ENCODE peak calls at places on chromosomes 12 and 14, in eight cellular contexts. X, B, C, O, Z, Q, M and D are unnamed samples.

GRCh38 chr14:22434901-22435565 is 154.0 kb downstream of the DAD1 start:
- DNase-seq in X (no peak), B (no peak), C (no peak), O (no peak), Z (no peak), Q (no peak), M (no peak), D (no peak)

GRCh38 chr14:25658988-25659387 is 609.0 kb upstream of the STXBP6 start:
- DNase-seq in X (no peak), B (no peak), C (no peak), O (no peak), Z (no peak), Q (no peak), M (no peak), D (no peak)

GRCh38 chr14:100150932-100151587 is 8.4 kb downstream of the DEGS2 start:
- DNase-seq in X (no peak), B (no peak), C (no peak), O (no peak), Z (no peak), Q (no peak), M (no peak), D (no peak)

GRCh38 chr12:125461831-125462230 is 396.6 kb downstream of the AACS start:
- DNase-seq in X (no peak), B (no peak), C (no peak), O (no peak), Z (no peak), Q (no peak), M (no peak), D (no peak)

GRCh38 chr12:47391566-47391965 is 311.8 kb upstream of the AMIGO2 start:
- DNase-seq in X (no peak), B (no peak), C (no peak), O (no peak), Z (no peak), Q (no peak), M (no peak), D (peak)

GRCh38 chr12:116784238-116784612 is 46.1 kb downstream of the RNFT2 start:
- DNase-seq in X (no peak), B (no peak), C (no peak), O (peak), Z (no peak), Q (no peak), M (no peak), D (no peak)

GRCh38 chr12:114918535-114919233 is 234.7 kb upstream of the TBX3 start:
- DNase-seq in X (no peak), B (no peak), C (peak), O (no peak), Z (no peak), Q (no peak), M (no peak), D (no peak)

GRCh38 chr14:97379091-97379531 is 581.9 kb downstream of the VRK1 start:
- DNase-seq in X (no peak), B (no peak), C (no peak), O (peak), Z (no peak), Q (no peak), M (no peak), D (peak)

GRCh38 chr14:33676135-33676566 is 274.7 kb downstream of the EGLN3 start:
- DNase-seq in X (peak), B (no peak), C (peak), O (peak), Z (peak), Q (peak), M (peak), D (no peak)

GRCh38 chr14:89207925-89208328 is 209.1 kb downstream of the FOXN3 start:
- DNase-seq in X (no peak), B (no peak), C (no peak), O (peak), Z (no peak), Q (no peak), M (no peak), D (no peak)

GRCh38 chr12:6647083-6647604 is at the start of gene ACRBP:
- DNase-seq in X (peak), B (no peak), C (peak), O (peak), Z (peak), Q (no peak), M (peak), D (no peak)

GRCh38 chr14:63938198-63939005 is 85.6 kb downstream of the SYNE2 start:
- DNase-seq in X (no peak), B (no peak), C (no peak), O (no peak), Z (no peak), Q (no peak), M (no peak), D (no peak)

GRCh38 chr14:64510825-64511679 is 6.5 kb downstream of the ZBTB1 start:
- DNase-seq in X (peak), B (peak), C (peak), O (peak), Z (peak), Q (no peak), M (peak), D (peak)

GRCh38 chr12:93756295-93756694 is 79.1 kb downstream of the CRADD start:
- DNase-seq in X (no peak), B (no peak), C (no peak), O (no peak), Z (no peak), Q (no peak), M (no peak), D (no peak)

GRCh38 chr12:25959069-25959961 is 833 bp downstream of the RASSF8 start:
- DNase-seq in X (peak), B (no peak), C (peak), O (peak), Z (peak), Q (peak), M (peak), D (no peak)

GRCh38 chr12:131833896-131834641 is 5.9 kb downstream of the MMP17 start:
- DNase-seq in X (no peak), B (no peak), C (peak), O (peak), Z (no peak), Q (no peak), M (peak), D (no peak)

GRCh38 chr12:91663331-91663998 is 480.8 kb upstream of the DCN start:
- DNase-seq in X (no peak), B (no peak), C (no peak), O (no peak), Z (no peak), Q (no peak), M (no peak), D (no peak)

GRCh38 chr14:32080001-32080510 is 3.0 kb downstream of the ARHGAP5 start:
- DNase-seq in X (no peak), B (no peak), C (no peak), O (no peak), Z (no peak), Q (no peak), M (no peak), D (no peak)

GRCh38 chr12:44930972-44931600 is 55.0 kb upstream of the NELL2 start:
- DNase-seq in X (no peak), B (no peak), C (peak), O (peak), Z (no peak), Q (peak), M (no peak), D (no peak)

GRCh38 chr12:538731-539539 is 79.2 kb downstream of the B4GALNT3 start:
- DNase-seq in X (peak), B (no peak), C (no peak), O (no peak), Z (peak), Q (peak), M (peak), D (peak)

GRCh38 chr14:22184157-22185025 is 404.6 kb downstream of the DAD1 start:
- DNase-seq in X (no peak), B (no peak), C (no peak), O (no peak), Z (no peak), Q (no peak), M (no peak), D (no peak)